ENCODE peak calls at places on chromosomes 1 and 21, in six cellular contexts. One of them, this sample, is unnamed.

GRCh38 chr1:45266151-45266801 is 59.9 kb upstream of the ZSWIM5 start:
- DNase-seq in Calu3: peak
- DNase-seq in COR-L47: no peak
- DNase-seq in AG08396: peak
- DNase-seq in EH: peak
- DNase-seq in posterior cingulate gyrus: no peak
- DNase-seq in this sample: no peak

GRCh38 chr1:29332204-29332603 is 95.9 kb downstream of the PTPRU start:
- DNase-seq in EH: peak
- DNase-seq in posterior cingulate gyrus: no peak
- DNase-seq in Calu3: peak
- DNase-seq in COR-L47: no peak
- DNase-seq in AG08396: no peak
- DNase-seq in this sample: no peak

GRCh38 chr1:43229831-43230780 is 39.7 kb upstream of the TMEM125 start:
- DNase-seq in Calu3: no peak
- DNase-seq in EH: peak
- DNase-seq in posterior cingulate gyrus: no peak
- DNase-seq in COR-L47: no peak
- DNase-seq in AG08396: no peak
- DNase-seq in this sample: no peak

GRCh38 chr1:235090406-235091069 is 38.1 kb downstream of the TOMM20 start:
- DNase-seq in AG08396: no peak
- DNase-seq in posterior cingulate gyrus: no peak
- DNase-seq in COR-L47: no peak
- DNase-seq in Calu3: no peak
- DNase-seq in EH: no peak
- DNase-seq in this sample: no peak

GRCh38 chr21:41777934-41778815 is 11.3 kb upstream of the RIPK4 start:
- DNase-seq in EH: peak
- DNase-seq in AG08396: peak
- DNase-seq in Calu3: peak
- DNase-seq in COR-L47: peak
- DNase-seq in posterior cingulate gyrus: peak
- DNase-seq in this sample: peak

GRCh38 chr1:154568165-154568815 is 712 bp downstream of the CHRNB2 start:
- DNase-seq in AG08396: no peak
- DNase-seq in COR-L47: no peak
- DNase-seq in Calu3: no peak
- DNase-seq in EH: no peak
- DNase-seq in posterior cingulate gyrus: no peak
- DNase-seq in this sample: no peak

GRCh38 chr1:28887835-28888682 is 26.3 kb upstream of the EPB41 start:
- DNase-seq in Calu3: no peak
- DNase-seq in EH: no peak
- DNase-seq in AG08396: no peak
- DNase-seq in posterior cingulate gyrus: no peak
- DNase-seq in COR-L47: no peak
- DNase-seq in this sample: no peak

GRCh38 chr1:220874201-220874655 is 5.0 kb upstream of the HLX start:
- DNase-seq in Calu3: peak
- DNase-seq in AG08396: peak
- DNase-seq in EH: peak
- DNase-seq in posterior cingulate gyrus: no peak
- DNase-seq in COR-L47: peak
- DNase-seq in this sample: peak

GRCh38 chr1:229563701-229564100 is 5.2 kb upstream of the ABCB10 start:
- DNase-seq in posterior cingulate gyrus: no peak
- DNase-seq in EH: peak
- DNase-seq in AG08396: no peak
- DNase-seq in COR-L47: no peak
- DNase-seq in Calu3: no peak
- DNase-seq in this sample: no peak

This sample was measured in anterior cingulate cortex.